ENCODE peak calls at places on chromosomes 4 and X, in nine cellular contexts. One of them, this sample, is unnamed.

GRCh38 chrX:18353931-18354368 is 538 bp downstream of the SCML2 start:
- DNase-seq in neural crest cell: peak
- DNase-seq in MM.1S: peak
- DNase-seq in Calu3: peak
- DNase-seq in cardiac muscle cell: peak
- DNase-seq in upper lobe of left lung: no peak
- DNase-seq in AG10803: peak
- DNase-seq in psoas muscle: no peak
- DNase-seq in choroid plexus epithelial cell: no peak
- DNase-seq in this sample: peak

GRCh38 chrX:123219916-123220315 is 35.8 kb downstream of the GRIA3 start:
- DNase-seq in neural crest cell: no peak
- DNase-seq in MM.1S: no peak
- DNase-seq in Calu3: peak
- DNase-seq in cardiac muscle cell: peak
- DNase-seq in upper lobe of left lung: no peak
- DNase-seq in AG10803: no peak
- DNase-seq in psoas muscle: no peak
- DNase-seq in choroid plexus epithelial cell: no peak
- DNase-seq in this sample: no peak

GRCh38 chr4:107519057-107519456 is 201.0 kb downstream of the PAPSS1 start:
- DNase-seq in neural crest cell: no peak
- DNase-seq in MM.1S: peak
- DNase-seq in Calu3: peak
- DNase-seq in cardiac muscle cell: peak
- DNase-seq in upper lobe of left lung: no peak
- DNase-seq in AG10803: peak
- DNase-seq in psoas muscle: no peak
- DNase-seq in choroid plexus epithelial cell: peak
- DNase-seq in this sample: peak

GRCh38 chr4:186481998-186482790 is 73.2 kb downstream of the MTNR1A start:
- DNase-seq in neural crest cell: no peak
- DNase-seq in MM.1S: no peak
- DNase-seq in Calu3: no peak
- DNase-seq in cardiac muscle cell: no peak
- DNase-seq in upper lobe of left lung: no peak
- DNase-seq in AG10803: no peak
- DNase-seq in psoas muscle: no peak
- DNase-seq in choroid plexus epithelial cell: no peak
- DNase-seq in this sample: no peak

GRCh38 chr4:128006592-128006991 is 41.4 kb downstream of the ABHD18 start:
- DNase-seq in neural crest cell: no peak
- DNase-seq in MM.1S: no peak
- DNase-seq in Calu3: no peak
- DNase-seq in cardiac muscle cell: no peak
- DNase-seq in upper lobe of left lung: no peak
- DNase-seq in AG10803: no peak
- DNase-seq in psoas muscle: no peak
- DNase-seq in choroid plexus epithelial cell: peak
- DNase-seq in this sample: no peak

GRCh38 chr4:53281438-53281837 is 84.4 kb downstream of the SCFD2 start:
- DNase-seq in neural crest cell: no peak
- DNase-seq in MM.1S: no peak
- DNase-seq in Calu3: no peak
- DNase-seq in cardiac muscle cell: no peak
- DNase-seq in upper lobe of left lung: no peak
- DNase-seq in AG10803: peak
- DNase-seq in psoas muscle: no peak
- DNase-seq in choroid plexus epithelial cell: peak
- DNase-seq in this sample: no peak

GRCh38 chr4:183758735-183759447 is 99.8 kb downstream of the TRAPPC11 start:
- DNase-seq in neural crest cell: no peak
- DNase-seq in MM.1S: no peak
- DNase-seq in Calu3: no peak
- DNase-seq in cardiac muscle cell: no peak
- DNase-seq in upper lobe of left lung: no peak
- DNase-seq in AG10803: no peak
- DNase-seq in psoas muscle: no peak
- DNase-seq in choroid plexus epithelial cell: no peak
- DNase-seq in this sample: no peak

GRCh38 chr4:80538276-80538926 is 202.9 kb downstream of the CFAP299 start:
- DNase-seq in neural crest cell: no peak
- DNase-seq in MM.1S: no peak
- DNase-seq in Calu3: no peak
- DNase-seq in cardiac muscle cell: no peak
- DNase-seq in upper lobe of left lung: no peak
- DNase-seq in AG10803: peak
- DNase-seq in psoas muscle: no peak
- DNase-seq in choroid plexus epithelial cell: no peak
- DNase-seq in this sample: no peak

GRCh38 chr4:83054928-83055327 is 19.9 kb downstream of the COPS4 start:
- DNase-seq in neural crest cell: no peak
- DNase-seq in MM.1S: peak
- DNase-seq in Calu3: peak
- DNase-seq in cardiac muscle cell: no peak
- DNase-seq in upper lobe of left lung: no peak
- DNase-seq in AG10803: peak
- DNase-seq in psoas muscle: no peak
- DNase-seq in choroid plexus epithelial cell: peak
- DNase-seq in this sample: no peak

GRCh38 chrX:155997436-155997835 is at the start of gene IL9R:
- DNase-seq in neural crest cell: no peak
- DNase-seq in MM.1S: peak
- DNase-seq in Calu3: no peak
- DNase-seq in cardiac muscle cell: no peak
- DNase-seq in upper lobe of left lung: no peak
- DNase-seq in AG10803: no peak
- DNase-seq in psoas muscle: no peak
- DNase-seq in choroid plexus epithelial cell: no peak
- DNase-seq in this sample: no peak

GRCh38 chrX:67724359-67725110 is 180.7 kb downstream of the AR start:
- DNase-seq in neural crest cell: no peak
- DNase-seq in MM.1S: no peak
- DNase-seq in Calu3: no peak
- DNase-seq in cardiac muscle cell: peak
- DNase-seq in upper lobe of left lung: no peak
- DNase-seq in AG10803: no peak
- DNase-seq in psoas muscle: no peak
- DNase-seq in choroid plexus epithelial cell: peak
- DNase-seq in this sample: no peak

GRCh38 chrX:140664939-140665338 is 44.6 kb upstream of the LINC00632 start:
- DNase-seq in neural crest cell: no peak
- DNase-seq in MM.1S: peak
- DNase-seq in Calu3: no peak
- DNase-seq in cardiac muscle cell: peak
- DNase-seq in upper lobe of left lung: no peak
- DNase-seq in AG10803: peak
- DNase-seq in psoas muscle: no peak
- DNase-seq in choroid plexus epithelial cell: peak
- DNase-seq in this sample: no peak

GRCh38 chr4:175540151-175540550 is 271.9 kb downstream of the GPM6A start:
- DNase-seq in neural crest cell: no peak
- DNase-seq in MM.1S: no peak
- DNase-seq in Calu3: no peak
- DNase-seq in cardiac muscle cell: no peak
- DNase-seq in upper lobe of left lung: no peak
- DNase-seq in AG10803: no peak
- DNase-seq in psoas muscle: no peak
- DNase-seq in choroid plexus epithelial cell: no peak
- DNase-seq in this sample: no peak

GRCh38 chrX:130174051-130174704 is 2.4 kb downstream of the RAB33A start:
- DNase-seq in neural crest cell: no peak
- DNase-seq in MM.1S: no peak
- DNase-seq in Calu3: no peak
- DNase-seq in cardiac muscle cell: no peak
- DNase-seq in upper lobe of left lung: no peak
- DNase-seq in AG10803: peak
- DNase-seq in psoas muscle: peak
- DNase-seq in choroid plexus epithelial cell: peak
- DNase-seq in this sample: no peak

GRCh38 chr4:6901669-6902317 is 7.8 kb upstream of the TBC1D14 start:
- DNase-seq in neural crest cell: no peak
- DNase-seq in MM.1S: no peak
- DNase-seq in Calu3: no peak
- DNase-seq in cardiac muscle cell: no peak
- DNase-seq in upper lobe of left lung: no peak
- DNase-seq in AG10803: no peak
- DNase-seq in psoas muscle: no peak
- DNase-seq in choroid plexus epithelial cell: peak
- DNase-seq in this sample: no peak

GRCh38 chr4:10072420-10073017 is 44.1 kb downstream of the WDR1 start:
- DNase-seq in neural crest cell: no peak
- DNase-seq in MM.1S: no peak
- DNase-seq in Calu3: no peak
- DNase-seq in cardiac muscle cell: no peak
- DNase-seq in upper lobe of left lung: no peak
- DNase-seq in AG10803: no peak
- DNase-seq in psoas muscle: no peak
- DNase-seq in choroid plexus epithelial cell: no peak
- DNase-seq in this sample: no peak

GRCh38 chr4:10075953-10076391 is 40.6 kb downstream of the WDR1 start:
- DNase-seq in neural crest cell: no peak
- DNase-seq in MM.1S: no peak
- DNase-seq in Calu3: no peak
- DNase-seq in cardiac muscle cell: no peak
- DNase-seq in upper lobe of left lung: peak
- DNase-seq in AG10803: no peak
- DNase-seq in psoas muscle: no peak
- DNase-seq in choroid plexus epithelial cell: no peak
- DNase-seq in this sample: no peak

GRCh38 chr4:10074076-10074766 is 42.4 kb downstream of the WDR1 start:
- DNase-seq in neural crest cell: no peak
- DNase-seq in MM.1S: no peak
- DNase-seq in Calu3: no peak
- DNase-seq in cardiac muscle cell: no peak
- DNase-seq in upper lobe of left lung: peak
- DNase-seq in AG10803: no peak
- DNase-seq in psoas muscle: no peak
- DNase-seq in choroid plexus epithelial cell: no peak
- DNase-seq in this sample: no peak

GRCh38 chr4:10075158-10075863 is 41.3 kb downstream of the WDR1 start:
- DNase-seq in neural crest cell: no peak
- DNase-seq in MM.1S: no peak
- DNase-seq in Calu3: no peak
- DNase-seq in cardiac muscle cell: no peak
- DNase-seq in upper lobe of left lung: peak
- DNase-seq in AG10803: no peak
- DNase-seq in psoas muscle: no peak
- DNase-seq in choroid plexus epithelial cell: peak
- DNase-seq in this sample: no peak

DNA sequence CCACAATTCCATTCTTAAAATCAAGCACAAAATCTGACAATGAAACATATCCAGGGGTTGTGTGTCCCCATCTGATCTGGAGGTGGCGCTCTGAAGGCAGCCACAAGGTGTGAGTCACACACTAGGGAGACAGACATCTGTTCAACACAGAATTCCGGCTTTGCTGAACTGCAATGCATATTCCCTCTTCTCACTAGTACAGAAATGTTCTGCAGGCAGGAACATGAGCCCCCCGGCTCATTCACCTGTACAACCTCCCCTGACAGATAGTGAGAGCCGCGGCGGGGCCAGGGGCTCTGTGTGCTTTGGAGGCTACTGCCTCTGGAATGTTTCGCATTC is 41.9 kb downstream of the WDR1 start:
- DNase-seq in neural crest cell: no peak
- DNase-seq in MM.1S: no peak
- DNase-seq in Calu3: no peak
- DNase-seq in cardiac muscle cell: peak
- DNase-seq in upper lobe of left lung: peak
- DNase-seq in AG10803: peak
- DNase-seq in psoas muscle: no peak
- DNase-seq in choroid plexus epithelial cell: peak
- DNase-seq in this sample: no peak
- TF ChIP-seq CTCF in neural crest cell: peak
- TF ChIP-seq CTCF in MM.1S: peak
- TF ChIP-seq CTCF in Calu3: no peak
- TF ChIP-seq CTCF in cardiac muscle cell: peak
- TF ChIP-seq CTCF in upper lobe of left lung: no peak
- TF ChIP-seq CTCF in AG10803: peak
- TF ChIP-seq CTCF in psoas muscle: peak
- TF ChIP-seq CTCF in choroid plexus epithelial cell: peak
- TF ChIP-seq CTCF in this sample: peak

GRCh38 chr4:54540931-54541330 is 116.8 kb upstream of the KIT start:
- DNase-seq in neural crest cell: no peak
- DNase-seq in MM.1S: no peak
- DNase-seq in Calu3: no peak
- DNase-seq in cardiac muscle cell: no peak
- DNase-seq in upper lobe of left lung: no peak
- DNase-seq in AG10803: no peak
- DNase-seq in psoas muscle: no peak
- DNase-seq in choroid plexus epithelial cell: no peak
- DNase-seq in this sample: no peak
- TF ChIP-seq CTCF in neural crest cell: no peak
- TF ChIP-seq CTCF in MM.1S: no peak
- TF ChIP-seq CTCF in Calu3: no peak
- TF ChIP-seq CTCF in cardiac muscle cell: no peak
- TF ChIP-seq CTCF in upper lobe of left lung: no peak
- TF ChIP-seq CTCF in AG10803: no peak
- TF ChIP-seq CTCF in psoas muscle: no peak
- TF ChIP-seq CTCF in choroid plexus epithelial cell: no peak
- TF ChIP-seq CTCF in this sample: no peak

DNA sequence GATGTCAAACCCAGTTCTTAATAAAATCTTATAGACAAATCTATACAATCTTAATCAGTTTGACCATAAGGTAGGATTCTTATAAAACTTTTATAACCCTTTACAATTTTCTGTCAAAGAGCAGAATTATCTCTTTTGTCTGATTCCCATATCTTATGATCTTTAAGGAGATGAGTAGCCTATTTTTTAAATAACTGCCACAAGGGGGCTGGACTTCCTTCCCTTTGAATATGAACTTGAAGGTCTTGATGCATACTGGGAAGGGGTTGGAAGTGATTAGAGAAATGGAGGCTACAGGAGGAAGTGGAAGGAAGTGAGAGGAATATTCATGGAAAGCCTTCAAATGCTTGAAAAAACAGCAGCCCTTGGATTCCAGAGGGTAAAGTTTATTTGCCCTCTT is 111.1 kb downstream of the APOOL start:
- DNase-seq in neural crest cell: no peak
- DNase-seq in MM.1S: no peak
- DNase-seq in Calu3: no peak
- DNase-seq in cardiac muscle cell: no peak
- DNase-seq in upper lobe of left lung: no peak
- DNase-seq in AG10803: no peak
- DNase-seq in psoas muscle: no peak
- DNase-seq in choroid plexus epithelial cell: peak
- DNase-seq in this sample: no peak
- TF ChIP-seq CTCF in neural crest cell: peak
- TF ChIP-seq CTCF in MM.1S: no peak
- TF ChIP-seq CTCF in Calu3: no peak
- TF ChIP-seq CTCF in cardiac muscle cell: no peak
- TF ChIP-seq CTCF in upper lobe of left lung: no peak
- TF ChIP-seq CTCF in AG10803: no peak
- TF ChIP-seq CTCF in psoas muscle: no peak
- TF ChIP-seq CTCF in choroid plexus epithelial cell: no peak
- TF ChIP-seq CTCF in this sample: no peak

DNA sequence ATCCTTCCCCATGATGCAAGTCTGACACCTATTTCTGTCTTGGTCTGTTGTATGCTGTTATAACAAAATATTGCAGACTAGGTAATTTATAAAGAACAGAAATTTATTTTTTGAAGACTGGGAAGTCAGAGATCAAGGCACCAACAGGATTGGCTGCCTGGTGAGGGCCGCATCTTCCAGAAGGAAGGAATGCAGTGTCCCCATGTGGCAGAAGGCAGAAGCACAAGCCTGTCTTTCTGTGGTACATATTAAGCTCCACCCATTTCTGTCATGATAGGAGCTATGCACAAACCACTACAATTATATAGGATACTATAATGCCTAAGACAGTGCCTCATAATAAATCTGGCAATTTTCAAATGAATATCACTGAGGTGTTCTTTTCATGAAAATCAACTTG is 502.3 kb upstream of the DIAPH2 start:
- DNase-seq in neural crest cell: peak
- DNase-seq in MM.1S: peak
- DNase-seq in Calu3: peak
- DNase-seq in cardiac muscle cell: peak
- DNase-seq in upper lobe of left lung: no peak
- DNase-seq in AG10803: peak
- DNase-seq in psoas muscle: no peak
- DNase-seq in choroid plexus epithelial cell: peak
- DNase-seq in this sample: no peak
- TF ChIP-seq CTCF in neural crest cell: peak
- TF ChIP-seq CTCF in MM.1S: peak
- TF ChIP-seq CTCF in Calu3: no peak
- TF ChIP-seq CTCF in cardiac muscle cell: peak
- TF ChIP-seq CTCF in upper lobe of left lung: no peak
- TF ChIP-seq CTCF in AG10803: peak
- TF ChIP-seq CTCF in psoas muscle: peak
- TF ChIP-seq CTCF in choroid plexus epithelial cell: peak
- TF ChIP-seq CTCF in this sample: peak